ENCODE peak calls at places on chromosome 7, in four cellular contexts. N is NCI-H2081, B is mucosa of descending colon, S is amniotic stem cell. Y is an unnamed sample.

GRCh38 chr7:50693475-50693874 is 89.2 kb downstream of the GRB10 start:
- DNase-seq in N (no peak), B (no peak), S (no peak), Y (no peak)

GRCh38 chr7:135831451-135832220 is 83.0 kb upstream of the FAM180A start:
- DNase-seq in N (no peak), B (no peak), S (no peak), Y (no peak)

GRCh38 chr7:126179916-126180315 is 1072.8 kb downstream of the GRM8 start:
- DNase-seq in N (no peak), B (no peak), S (no peak), Y (no peak)

GRCh38 chr7:31134246-31135188 is 82.4 kb downstream of the ADCYAP1R1 start:
- DNase-seq in N (peak), B (peak), S (peak), Y (peak)

GRCh38 chr7:107934991-107935770 is 44.2 kb downstream of the DLD start:
- DNase-seq in N (no peak), B (no peak), S (no peak), Y (no peak)

GRCh38 chr7:149686001-149686400 is 87.4 kb downstream of the ZNF467 start:
- DNase-seq in N (no peak), B (no peak), S (no peak), Y (no peak)

GRCh38 chr7:152624218-152624617 is 51.7 kb downstream of the XRCC2 start:
- DNase-seq in N (peak), B (no peak), S (no peak), Y (no peak)

GRCh38 chr7:151383638-151384351 is 26.0 kb downstream of the WDR86 start:
- DNase-seq in N (no peak), B (no peak), S (no peak), Y (no peak)

GRCh38 chr7:30709549-30709948 is 27.3 kb upstream of the CRHR2 start:
- DNase-seq in N (no peak), B (no peak), S (no peak), Y (no peak)

GRCh38 chr7:156151658-156152057 is 339.4 kb upstream of the SHH start:
- DNase-seq in N (no peak), B (no peak), S (no peak), Y (no peak)